ENCODE peak calls at places on chromosomes 13 and 19, in four cellular contexts. One of them, this sample, is unnamed.

GRCh38 chr13:25920931-25921330 is 130.9 kb downstream of the SHISA2 start:
- DNase-seq in HepG2: no peak
- DNase-seq in K562: no peak
- DNase-seq in GM12878: no peak
- DNase-seq in this sample: no peak

GRCh38 chr19:38370299-38370698 is 4.1 kb upstream of the PSMD8 start:
- DNase-seq in K562: peak
- DNase-seq in GM12878: no peak
- DNase-seq in HepG2: no peak
- DNase-seq in this sample: no peak

GRCh38 chr13:78601124-78601885 is 2.0 kb downstream of the POU4F1 start:
- DNase-seq in K562: no peak
- DNase-seq in HepG2: no peak
- DNase-seq in GM12878: no peak
- DNase-seq in this sample: peak

GRCh38 chr13:73967397-73968165 is 166.6 kb downstream of the KLF12 start:
- DNase-seq in GM12878: peak
- DNase-seq in HepG2: no peak
- DNase-seq in K562: no peak
- DNase-seq in this sample: no peak

GRCh38 chr13:65456150-65456912 is 1773.8 kb downstream of the PCDH9 start:
- DNase-seq in HepG2: no peak
- DNase-seq in K562: no peak
- DNase-seq in GM12878: no peak
- DNase-seq in this sample: no peak

GRCh38 chr19:35301961-35302360 is 10.0 kb downstream of the MAG start:
- DNase-seq in GM12878: no peak
- DNase-seq in K562: no peak
- DNase-seq in HepG2: no peak
- DNase-seq in this sample: no peak

GRCh38 chr19:47380559-47380958 is 31.4 kb downstream of the DHX34 start:
- DNase-seq in GM12878: no peak
- DNase-seq in HepG2: no peak
- DNase-seq in K562: no peak
- DNase-seq in this sample: no peak

GRCh38 chr19:35458821-35459391 is 10.8 kb downstream of the FFAR2 start:
- DNase-seq in K562: no peak
- DNase-seq in HepG2: peak
- DNase-seq in GM12878: peak
- DNase-seq in this sample: no peak

GRCh38 chr19:35114656-35115537 is 726 bp upstream of the FXYD3 start:
- DNase-seq in K562: peak
- DNase-seq in HepG2: peak
- DNase-seq in GM12878: no peak
- DNase-seq in this sample: peak

GRCh38 chr13:95676100-95676774 is 702 bp upstream of the DNAJC3 start:
- DNase-seq in K562: peak
- DNase-seq in HepG2: peak
- DNase-seq in GM12878: no peak
- DNase-seq in this sample: no peak
- TF ChIP-seq TCF7 in K562: no peak
- TF ChIP-seq TCF7 in HepG2: no peak
- TF ChIP-seq TCF7 in GM12878: no peak
- TF ChIP-seq TCF7 in this sample: no peak

DNA sequence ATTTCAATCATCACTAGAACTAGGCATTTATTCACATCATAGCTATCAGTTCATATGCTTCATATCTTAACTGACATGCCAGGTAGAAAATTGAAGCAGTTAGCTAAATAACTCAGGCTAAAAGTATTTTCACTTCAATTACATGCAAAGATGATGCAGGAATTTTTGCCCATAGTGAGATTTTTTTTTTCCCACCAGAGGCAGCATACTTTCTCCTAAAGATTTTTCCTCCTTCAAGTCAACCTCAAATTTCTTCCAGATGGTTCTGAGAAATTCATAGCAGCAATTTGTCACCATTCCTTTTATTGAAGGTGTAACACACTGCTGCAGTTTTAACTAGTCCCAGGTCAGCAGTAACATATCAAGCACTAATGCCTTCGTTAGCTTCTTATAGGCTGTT is 141.9 kb downstream of the SUCLA2 start:
- DNase-seq in GM12878: no peak
- DNase-seq in K562: no peak
- DNase-seq in HepG2: no peak
- DNase-seq in this sample: no peak
- TF ChIP-seq TCF7 in GM12878: no peak
- TF ChIP-seq TCF7 in K562: no peak
- TF ChIP-seq TCF7 in HepG2: no peak
- TF ChIP-seq TCF7 in this sample: no peak

GRCh38 chr19:11123076-11123567 is 32.5 kb downstream of the SPC24 start:
- DNase-seq in GM12878: no peak
- DNase-seq in HepG2: no peak
- DNase-seq in K562: no peak
- DNase-seq in this sample: no peak

GRCh38 chr19:11125994-11126685 is 29.4 kb downstream of the SPC24 start:
- DNase-seq in HepG2: peak
- DNase-seq in K562: peak
- DNase-seq in GM12878: no peak
- DNase-seq in this sample: peak

GRCh38 chr19:11131471-11131870 is 24.1 kb downstream of the SPC24 start:
- DNase-seq in K562: no peak
- DNase-seq in HepG2: no peak
- DNase-seq in GM12878: no peak
- DNase-seq in this sample: no peak

GRCh38 chr19:11130824-11131455 is 24.6 kb downstream of the SPC24 start:
- DNase-seq in HepG2: peak
- DNase-seq in K562: peak
- DNase-seq in GM12878: no peak
- DNase-seq in this sample: peak

GRCh38 chr19:11127905-11128304 is 27.7 kb downstream of the SPC24 start:
- DNase-seq in K562: no peak
- DNase-seq in HepG2: no peak
- DNase-seq in GM12878: no peak
- DNase-seq in this sample: no peak
- TF ChIP-seq TCF7 in K562: no peak
- TF ChIP-seq TCF7 in HepG2: no peak
- TF ChIP-seq TCF7 in GM12878: no peak
- TF ChIP-seq TCF7 in this sample: no peak

GRCh38 chr19:4987286-4987685 is 18.4 kb downstream of the KDM4B start:
- DNase-seq in GM12878: no peak
- DNase-seq in HepG2: no peak
- DNase-seq in K562: peak
- DNase-seq in this sample: no peak
- TF ChIP-seq TCF7 in GM12878: no peak
- TF ChIP-seq TCF7 in HepG2: no peak
- TF ChIP-seq TCF7 in K562: no peak
- TF ChIP-seq TCF7 in this sample: no peak

GRCh38 chr19:17755977-17756670 is 4.8 kb downstream of the FCHO1 start:
- DNase-seq in HepG2: no peak
- DNase-seq in GM12878: peak
- DNase-seq in K562: peak
- DNase-seq in this sample: peak

GRCh38 chr19:17754634-17755532 is 3.6 kb downstream of the FCHO1 start:
- DNase-seq in HepG2: no peak
- DNase-seq in GM12878: peak
- DNase-seq in K562: no peak
- DNase-seq in this sample: no peak

GRCh38 chr19:17755533-17755885 is 4.2 kb downstream of the FCHO1 start:
- DNase-seq in HepG2: no peak
- DNase-seq in K562: no peak
- DNase-seq in GM12878: no peak
- DNase-seq in this sample: no peak

GRCh38 chr19:17758528-17758927 is 7.3 kb downstream of the FCHO1 start:
- DNase-seq in HepG2: no peak
- DNase-seq in K562: no peak
- DNase-seq in GM12878: no peak
- DNase-seq in this sample: no peak

GRCh38 chr19:17757125-17757524 is 5.8 kb downstream of the FCHO1 start:
- DNase-seq in GM12878: no peak
- DNase-seq in K562: no peak
- DNase-seq in HepG2: no peak
- DNase-seq in this sample: no peak
- TF ChIP-seq TCF7 in GM12878: no peak
- TF ChIP-seq TCF7 in K562: no peak
- TF ChIP-seq TCF7 in HepG2: no peak
- TF ChIP-seq TCF7 in this sample: no peak

GRCh38 chr19:40242480-40242879 is 16.0 kb upstream of the CCNP start:
- DNase-seq in K562: no peak
- DNase-seq in HepG2: no peak
- DNase-seq in GM12878: no peak
- DNase-seq in this sample: no peak
- TF ChIP-seq TCF7 in K562: no peak
- TF ChIP-seq TCF7 in HepG2: no peak
- TF ChIP-seq TCF7 in GM12878: no peak
- TF ChIP-seq TCF7 in this sample: no peak

DNA sequence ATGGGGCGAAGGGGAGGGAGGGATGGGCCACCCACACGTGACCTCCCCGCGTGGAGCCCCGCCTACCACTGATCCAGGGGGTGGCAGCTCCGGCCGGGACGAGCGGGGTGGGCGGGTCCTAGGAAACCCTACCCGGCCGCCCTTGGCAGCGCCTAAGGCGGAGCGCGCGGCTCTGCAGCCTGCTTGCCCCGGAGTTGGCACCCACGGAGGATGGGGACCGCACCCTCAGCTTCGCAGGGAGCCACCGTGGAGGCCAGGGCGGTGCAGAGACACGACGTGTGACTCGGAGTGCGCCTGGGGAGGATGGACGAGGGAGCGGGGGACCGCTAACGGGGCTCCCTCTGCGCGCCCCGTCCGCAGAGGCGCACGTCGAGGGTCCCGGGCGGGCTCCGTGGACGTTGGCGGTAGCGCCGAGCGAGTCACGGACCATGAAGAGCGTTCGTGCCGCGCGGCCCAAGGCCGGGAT is at the start of gene RGS9BP:
- DNase-seq in K562: peak
- DNase-seq in HepG2: peak
- DNase-seq in GM12878: no peak
- DNase-seq in this sample: peak
- TF ChIP-seq TCF7 in K562: no peak
- TF ChIP-seq TCF7 in HepG2: no peak
- TF ChIP-seq TCF7 in GM12878: no peak
- TF ChIP-seq TCF7 in this sample: no peak

GRCh38 chr13:59776924-59777690 is 386.6 kb downstream of the DIAPH3 start:
- DNase-seq in K562: no peak
- DNase-seq in HepG2: no peak
- DNase-seq in GM12878: peak
- DNase-seq in this sample: no peak
- TF ChIP-seq TCF7 in K562: no peak
- TF ChIP-seq TCF7 in HepG2: no peak
- TF ChIP-seq TCF7 in GM12878: no peak
- TF ChIP-seq TCF7 in this sample: no peak

DNA sequence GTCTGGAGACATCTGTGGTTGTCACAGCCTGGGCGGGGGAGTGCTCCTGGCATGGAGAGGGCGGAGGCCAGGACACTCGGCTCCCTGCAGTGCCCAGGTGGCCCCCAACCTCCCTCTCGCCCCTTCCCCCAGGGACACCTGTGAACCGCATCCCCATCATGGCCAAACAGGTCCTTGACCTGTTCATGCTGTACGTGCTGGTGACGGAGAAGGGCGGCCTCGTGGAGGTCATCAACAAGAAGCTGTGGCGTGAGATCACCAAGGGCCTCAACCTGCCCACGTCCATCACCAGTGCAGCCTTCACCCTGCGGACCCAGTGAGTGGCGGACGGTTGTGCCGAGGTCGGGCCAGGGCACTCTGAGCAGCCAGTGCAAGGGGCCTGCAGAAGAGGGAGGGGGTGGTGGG is 20.0 kb upstream of the WDR18 start:
- DNase-seq in HepG2: no peak
- DNase-seq in GM12878: no peak
- DNase-seq in K562: no peak
- DNase-seq in this sample: no peak
- TF ChIP-seq TCF7 in HepG2: no peak
- TF ChIP-seq TCF7 in GM12878: no peak
- TF ChIP-seq TCF7 in K562: no peak
- TF ChIP-seq TCF7 in this sample: no peak

GRCh38 chr13:42973581-42973980 is 18.5 kb downstream of the EPSTI1 start:
- DNase-seq in K562: no peak
- DNase-seq in GM12878: no peak
- DNase-seq in HepG2: no peak
- DNase-seq in this sample: no peak
- TF ChIP-seq TCF7 in K562: no peak
- TF ChIP-seq TCF7 in GM12878: no peak
- TF ChIP-seq TCF7 in HepG2: no peak
- TF ChIP-seq TCF7 in this sample: no peak

This sample was measured in WTC11.